ENCODE peak calls at places on chromosomes 11 and 22, in nine cellular contexts. One of them, this sample, is unnamed. For H3K9me3, the result is how much of the 10 kb centered on the place peaks cover.

GRCh38 chr11:63866211-63866610 is 27.3 kb downstream of the MARK2 start:
- DNase-seq in ascending aorta: no peak
- DNase-seq in heart left ventricle: no peak
- DNase-seq in cardiac muscle cell: no peak
- DNase-seq in A549: no peak
- DNase-seq in esophagus muscularis mucosa: no peak
- DNase-seq in colonic mucosa: peak
- DNase-seq in right lobe of liver: peak
- DNase-seq in stomach: peak
- DNase-seq in this sample: no peak

GRCh38 chr11:119371067-119371601 is 10.4 kb downstream of the USP2 start:
- DNase-seq in cardiac muscle cell: no peak
- DNase-seq in colonic mucosa: no peak
- DNase-seq in A549: no peak
- DNase-seq in stomach: no peak
- DNase-seq in esophagus muscularis mucosa: no peak
- DNase-seq in ascending aorta: no peak
- DNase-seq in right lobe of liver: peak
- DNase-seq in heart left ventricle: no peak
- DNase-seq in this sample: no peak

GRCh38 chr11:129117595-129118350 is 74.4 kb downstream of the ARHGAP32 start:
- DNase-seq in ascending aorta: no peak
- DNase-seq in A549: peak
- DNase-seq in cardiac muscle cell: peak
- DNase-seq in colonic mucosa: peak
- DNase-seq in heart left ventricle: no peak
- DNase-seq in esophagus muscularis mucosa: no peak
- DNase-seq in right lobe of liver: peak
- DNase-seq in stomach: peak
- DNase-seq in this sample: no peak

GRCh38 chr11:118050208-118050891 is 26.5 kb upstream of the TMPRSS4 start:
- DNase-seq in colonic mucosa: no peak
- DNase-seq in esophagus muscularis mucosa: peak
- DNase-seq in ascending aorta: no peak
- DNase-seq in heart left ventricle: no peak
- DNase-seq in A549: no peak
- DNase-seq in cardiac muscle cell: no peak
- DNase-seq in stomach: peak
- DNase-seq in right lobe of liver: no peak
- DNase-seq in this sample: peak

GRCh38 chr11:77589521-77590193 is at the start of gene AQP11:
- DNase-seq in ascending aorta: peak
- DNase-seq in heart left ventricle: peak
- DNase-seq in A549: peak
- DNase-seq in stomach: peak
- DNase-seq in cardiac muscle cell: peak
- DNase-seq in colonic mucosa: peak
- DNase-seq in esophagus muscularis mucosa: no peak
- DNase-seq in right lobe of liver: peak
- DNase-seq in this sample: no peak

GRCh38 chr11:111623527-111624030 is 21.3 kb downstream of the SIK2 start:
- DNase-seq in ascending aorta: no peak
- DNase-seq in cardiac muscle cell: no peak
- DNase-seq in colonic mucosa: peak
- DNase-seq in heart left ventricle: no peak
- DNase-seq in A549: no peak
- DNase-seq in right lobe of liver: no peak
- DNase-seq in stomach: peak
- DNase-seq in esophagus muscularis mucosa: no peak
- DNase-seq in this sample: no peak

GRCh38 chr11:12556788-12557384 is 117.3 kb upstream of the TEAD1 start:
- DNase-seq in cardiac muscle cell: peak
- DNase-seq in heart left ventricle: peak
- DNase-seq in right lobe of liver: peak
- DNase-seq in A549: peak
- DNase-seq in ascending aorta: no peak
- DNase-seq in esophagus muscularis mucosa: peak
- DNase-seq in stomach: peak
- DNase-seq in colonic mucosa: peak
- DNase-seq in this sample: no peak

GRCh38 chr22:36413022-36413770 is 25.4 kb upstream of the MYH9 start:
- DNase-seq in right lobe of liver: no peak
- DNase-seq in ascending aorta: no peak
- DNase-seq in heart left ventricle: no peak
- DNase-seq in cardiac muscle cell: peak
- DNase-seq in colonic mucosa: no peak
- DNase-seq in esophagus muscularis mucosa: no peak
- DNase-seq in A549: no peak
- DNase-seq in stomach: no peak
- DNase-seq in this sample: no peak

GRCh38 chr11:64361659-64362058 is 2.7 kb downstream of the RPS6KA4 start:
- DNase-seq in esophagus muscularis mucosa: no peak
- DNase-seq in ascending aorta: no peak
- DNase-seq in A549: no peak
- DNase-seq in heart left ventricle: no peak
- DNase-seq in stomach: no peak
- DNase-seq in right lobe of liver: no peak
- DNase-seq in colonic mucosa: no peak
- DNase-seq in cardiac muscle cell: no peak
- DNase-seq in this sample: no peak

GRCh38 chr11:34898474-34898873 is 17.7 kb downstream of the APIP start:
- DNase-seq in A549: no peak
- DNase-seq in ascending aorta: no peak
- DNase-seq in stomach: no peak
- DNase-seq in right lobe of liver: no peak
- DNase-seq in cardiac muscle cell: no peak
- DNase-seq in heart left ventricle: no peak
- DNase-seq in colonic mucosa: no peak
- DNase-seq in esophagus muscularis mucosa: no peak
- DNase-seq in this sample: no peak

GRCh38 chr11:67054851-67055523 is 1.7 kb upstream of the RHOD start:
- DNase-seq in heart left ventricle: peak
- DNase-seq in ascending aorta: no peak
- DNase-seq in colonic mucosa: peak
- DNase-seq in A549: peak
- DNase-seq in right lobe of liver: no peak
- DNase-seq in stomach: peak
- DNase-seq in cardiac muscle cell: peak
- DNase-seq in esophagus muscularis mucosa: no peak
- DNase-seq in this sample: no peak

GRCh38 chr22:17675584-17675983 is 37.0 kb downstream of the BCL2L13 start:
- DNase-seq in heart left ventricle: no peak
- DNase-seq in A549: no peak
- DNase-seq in cardiac muscle cell: no peak
- DNase-seq in right lobe of liver: no peak
- DNase-seq in ascending aorta: no peak
- DNase-seq in esophagus muscularis mucosa: no peak
- DNase-seq in colonic mucosa: no peak
- DNase-seq in stomach: no peak
- DNase-seq in this sample: no peak

GRCh38 chr22:20106849-20107237 is 9.1 kb upstream of the RANBP1 start:
- DNase-seq in heart left ventricle: peak
- DNase-seq in esophagus muscularis mucosa: no peak
- DNase-seq in right lobe of liver: no peak
- DNase-seq in cardiac muscle cell: no peak
- DNase-seq in stomach: no peak
- DNase-seq in ascending aorta: no peak
- DNase-seq in colonic mucosa: no peak
- DNase-seq in A549: no peak
- DNase-seq in this sample: no peak

GRCh38 chr22:35539910-35540599 is 576 bp upstream of the RASD2 start:
- DNase-seq in A549: no peak
- DNase-seq in esophagus muscularis mucosa: no peak
- DNase-seq in stomach: peak
- DNase-seq in right lobe of liver: peak
- DNase-seq in colonic mucosa: peak
- DNase-seq in heart left ventricle: peak
- DNase-seq in ascending aorta: no peak
- DNase-seq in cardiac muscle cell: peak
- DNase-seq in this sample: no peak

GRCh38 chr11:11016943-11017342 is 159.1 kb upstream of the ZBED5 start:
- DNase-seq in A549: no peak
- DNase-seq in stomach: no peak
- DNase-seq in cardiac muscle cell: no peak
- DNase-seq in colonic mucosa: no peak
- DNase-seq in right lobe of liver: no peak
- DNase-seq in heart left ventricle: no peak
- DNase-seq in esophagus muscularis mucosa: no peak
- DNase-seq in ascending aorta: no peak
- DNase-seq in this sample: no peak

GRCh38 chr11:72326151-72326842 is 82.3 kb upstream of the PHOX2A start:
- DNase-seq in ascending aorta: no peak
- DNase-seq in heart left ventricle: no peak
- DNase-seq in cardiac muscle cell: no peak
- DNase-seq in A549: peak
- DNase-seq in esophagus muscularis mucosa: no peak
- DNase-seq in colonic mucosa: no peak
- DNase-seq in right lobe of liver: no peak
- DNase-seq in stomach: no peak
- DNase-seq in this sample: no peak

GRCh38 chr11:62242021-62242420 is at the start of gene SCGB1D2:
- DNase-seq in esophagus muscularis mucosa: no peak
- DNase-seq in ascending aorta: no peak
- DNase-seq in cardiac muscle cell: no peak
- DNase-seq in A549: peak
- DNase-seq in stomach: no peak
- DNase-seq in colonic mucosa: no peak
- DNase-seq in heart left ventricle: peak
- DNase-seq in right lobe of liver: no peak
- DNase-seq in this sample: no peak

GRCh38 chr11:78265326-78265725 is 76.6 kb downstream of the USP35 start:
- DNase-seq in cardiac muscle cell: no peak
- DNase-seq in esophagus muscularis mucosa: no peak
- DNase-seq in stomach: no peak
- DNase-seq in colonic mucosa: no peak
- DNase-seq in right lobe of liver: no peak
- DNase-seq in ascending aorta: no peak
- DNase-seq in heart left ventricle: no peak
- DNase-seq in A549: no peak
- DNase-seq in this sample: no peak

GRCh38 chr22:46586123-46586519 is 34.1 kb upstream of the GRAMD4 start:
- DNase-seq in heart left ventricle: peak
- DNase-seq in right lobe of liver: no peak
- DNase-seq in ascending aorta: no peak
- DNase-seq in esophagus muscularis mucosa: no peak
- DNase-seq in cardiac muscle cell: no peak
- DNase-seq in colonic mucosa: no peak
- DNase-seq in A549: no peak
- DNase-seq in stomach: no peak
- DNase-seq in this sample: no peak
- TF ChIP-seq CTCF in heart left ventricle: no peak
- TF ChIP-seq CTCF in right lobe of liver: no peak
- TF ChIP-seq CTCF in ascending aorta: no peak
- TF ChIP-seq CTCF in esophagus muscularis mucosa: no peak
- TF ChIP-seq CTCF in cardiac muscle cell: no peak
- TF ChIP-seq CTCF in colonic mucosa: no peak
- TF ChIP-seq CTCF in A549: no peak
- TF ChIP-seq CTCF in stomach: no peak
- TF ChIP-seq CTCF in this sample: no peak

DNA sequence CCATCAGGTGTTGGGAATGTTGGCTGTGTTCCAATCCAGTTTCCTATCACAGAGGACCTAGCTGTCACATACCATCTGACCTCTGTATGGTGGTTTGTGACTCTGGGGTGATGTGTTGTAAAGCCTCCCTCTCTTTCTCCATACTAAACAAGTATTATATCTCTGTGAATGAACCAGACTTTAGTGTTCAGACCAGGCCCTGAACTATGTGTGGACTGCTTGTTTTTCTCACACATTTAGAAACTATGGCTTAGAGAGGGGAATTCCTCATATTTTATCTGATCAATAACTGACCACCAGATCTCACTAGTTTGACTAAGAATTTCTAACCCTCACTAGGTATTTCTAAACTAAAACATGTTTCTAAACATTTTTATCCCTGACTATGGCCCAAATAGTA is 17.5 kb downstream of the NCR3LG1 start:
- DNase-seq in stomach: no peak
- DNase-seq in colonic mucosa: no peak
- DNase-seq in esophagus muscularis mucosa: no peak
- DNase-seq in cardiac muscle cell: no peak
- DNase-seq in heart left ventricle: no peak
- DNase-seq in ascending aorta: no peak
- DNase-seq in A549: no peak
- DNase-seq in right lobe of liver: no peak
- DNase-seq in this sample: no peak
- H3K9me3 ChIP-seq in stomach: half or more
- H3K9me3 ChIP-seq in colonic mucosa: under half
- H3K9me3 ChIP-seq in esophagus muscularis mucosa: under half
- H3K9me3 ChIP-seq in cardiac muscle cell: under half
- H3K9me3 ChIP-seq in heart left ventricle: half or more
- H3K9me3 ChIP-seq in ascending aorta: under half
- H3K9me3 ChIP-seq in A549: under half
- H3K9me3 ChIP-seq in right lobe of liver: under half
- H3K9me3 ChIP-seq in this sample: under half

DNA sequence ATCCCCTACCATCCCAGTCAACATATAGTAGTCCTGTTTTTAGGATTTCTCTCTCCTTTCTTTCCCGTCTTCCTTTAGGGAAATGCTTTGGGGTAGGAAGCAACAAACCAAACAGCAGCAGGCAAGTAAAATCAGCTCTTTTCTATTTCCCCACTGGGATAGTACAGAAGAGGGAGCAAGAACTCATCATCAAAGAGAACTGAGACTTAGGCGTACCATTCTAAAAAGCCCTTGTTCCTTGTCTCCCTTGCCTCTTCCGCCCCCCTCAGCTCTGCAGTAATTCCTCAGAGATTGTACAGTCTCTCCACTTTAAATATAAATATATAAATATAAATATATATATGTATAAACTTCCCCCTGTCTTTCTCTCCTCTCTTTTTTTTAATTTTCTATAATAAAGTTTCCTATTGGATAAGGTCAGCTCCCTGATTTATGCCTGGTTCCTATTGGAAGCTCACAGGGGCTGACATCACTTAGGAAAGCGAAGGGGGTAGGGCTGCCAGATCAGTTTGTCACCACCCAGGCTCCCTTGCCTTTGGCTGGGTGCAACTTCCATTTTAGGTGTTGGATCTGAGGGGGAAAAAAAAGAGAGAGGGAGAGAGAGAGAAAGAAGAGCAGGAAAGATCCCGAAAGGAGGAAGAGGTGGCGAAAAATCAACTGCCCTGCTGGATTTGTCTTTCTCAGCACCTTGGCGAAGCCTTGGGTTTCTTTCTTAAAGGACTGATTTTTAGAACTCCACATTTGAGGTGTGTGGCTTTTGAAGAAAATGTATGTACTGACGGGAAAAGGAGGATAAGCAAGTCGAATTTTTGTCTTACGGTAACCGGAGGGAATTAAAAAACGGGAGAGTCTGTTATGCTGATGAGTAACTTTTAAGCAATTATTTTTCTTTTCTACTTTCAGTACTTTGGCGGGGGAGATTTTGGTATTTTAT is at the start of gene CTNND1:
- DNase-seq in ascending aorta: peak
- DNase-seq in colonic mucosa: peak
- DNase-seq in heart left ventricle: peak
- DNase-seq in cardiac muscle cell: peak
- DNase-seq in esophagus muscularis mucosa: peak
- DNase-seq in stomach: peak
- DNase-seq in A549: peak
- DNase-seq in right lobe of liver: peak
- DNase-seq in this sample: peak
- H3K4me3 ChIP-seq in ascending aorta: peak
- H3K4me3 ChIP-seq in colonic mucosa: peak
- H3K4me3 ChIP-seq in heart left ventricle: peak
- H3K4me3 ChIP-seq in cardiac muscle cell: peak
- H3K4me3 ChIP-seq in esophagus muscularis mucosa: peak
- H3K4me3 ChIP-seq in stomach: peak
- H3K4me3 ChIP-seq in A549: peak
- H3K4me3 ChIP-seq in right lobe of liver: peak
- H3K4me3 ChIP-seq in this sample: peak

GRCh38 chr11:46759196-46759595 is 40.2 kb downstream of the F2 start:
- DNase-seq in cardiac muscle cell: no peak
- DNase-seq in stomach: no peak
- DNase-seq in colonic mucosa: no peak
- DNase-seq in A549: no peak
- DNase-seq in ascending aorta: no peak
- DNase-seq in right lobe of liver: no peak
- DNase-seq in esophagus muscularis mucosa: no peak
- DNase-seq in heart left ventricle: no peak
- DNase-seq in this sample: no peak
- TF ChIP-seq CTCF in cardiac muscle cell: no peak
- TF ChIP-seq CTCF in stomach: no peak
- TF ChIP-seq CTCF in colonic mucosa: no peak
- TF ChIP-seq CTCF in A549: no peak
- TF ChIP-seq CTCF in ascending aorta: no peak
- TF ChIP-seq CTCF in right lobe of liver: no peak
- TF ChIP-seq CTCF in esophagus muscularis mucosa: no peak
- TF ChIP-seq CTCF in heart left ventricle: no peak
- TF ChIP-seq CTCF in this sample: no peak